ENCODE peak calls at places on chromosomes 11 and 22, in ten cellular contexts. One of them, this sample, is unnamed.

GRCh38 chr22:49271831-49272230 is 555.8 kb downstream of the BRD1 start:
- DNase-seq in fibroblast of the aortic adventitia: no peak
- DNase-seq in adrenal gland: no peak
- DNase-seq in KBM-7: no peak
- DNase-seq in HEK293T: no peak
- DNase-seq in uterus: no peak
- DNase-seq in fibroblast of the conjunctiva: no peak
- DNase-seq in IMR-90: no peak
- DNase-seq in nephron progenitor cell: no peak
- DNase-seq in HT1080: no peak
- DNase-seq in this sample: no peak

GRCh38 chr11:9906043-9906791 is 242.3 kb downstream of the SWAP70 start:
- DNase-seq in nephron progenitor cell: no peak
- DNase-seq in uterus: no peak
- DNase-seq in fibroblast of the conjunctiva: peak; percentile 93
- DNase-seq in KBM-7: no peak
- DNase-seq in adrenal gland: no peak
- DNase-seq in fibroblast of the aortic adventitia: peak; percentile 94
- DNase-seq in HEK293T: no peak
- DNase-seq in HT1080: peak; percentile 91
- DNase-seq in IMR-90: peak; percentile 94
- DNase-seq in this sample: no peak

GRCh38 chr11:45864041-45864440 is 16.8 kb downstream of the CRY2 start:
- DNase-seq in adrenal gland: no peak
- DNase-seq in fibroblast of the aortic adventitia: peak; percentile 82
- DNase-seq in IMR-90: peak; percentile 21
- DNase-seq in KBM-7: no peak
- DNase-seq in HEK293T: no peak
- DNase-seq in uterus: no peak
- DNase-seq in HT1080: no peak
- DNase-seq in fibroblast of the conjunctiva: no peak
- DNase-seq in nephron progenitor cell: no peak
- DNase-seq in this sample: no peak

GRCh38 chr11:10304495-10305261 is at the start of gene ADM:
- DNase-seq in nephron progenitor cell: peak; percentile 86
- DNase-seq in IMR-90: peak; percentile 93
- DNase-seq in adrenal gland: peak; percentile 96
- DNase-seq in fibroblast of the aortic adventitia: peak; percentile 93
- DNase-seq in fibroblast of the conjunctiva: peak; percentile 91
- DNase-seq in HEK293T: peak; percentile 84
- DNase-seq in HT1080: no peak
- DNase-seq in uterus: peak; percentile 91
- DNase-seq in KBM-7: peak; percentile 88
- DNase-seq in this sample: no peak

GRCh38 chr11:75004215-75004614 is 15.5 kb downstream of the NEU3 start:
- DNase-seq in fibroblast of the conjunctiva: no peak
- DNase-seq in adrenal gland: no peak
- DNase-seq in HEK293T: no peak
- DNase-seq in HT1080: no peak
- DNase-seq in uterus: no peak
- DNase-seq in IMR-90: no peak
- DNase-seq in KBM-7: no peak
- DNase-seq in nephron progenitor cell: no peak
- DNase-seq in fibroblast of the aortic adventitia: no peak
- DNase-seq in this sample: no peak

GRCh38 chr22:19886605-19887250 is 32.1 kb upstream of the GNB1L start:
- DNase-seq in KBM-7: peak; percentile 96
- DNase-seq in HT1080: peak; percentile 33
- DNase-seq in uterus: no peak
- DNase-seq in adrenal gland: no peak
- DNase-seq in fibroblast of the conjunctiva: no peak
- DNase-seq in fibroblast of the aortic adventitia: peak; percentile 38
- DNase-seq in nephron progenitor cell: no peak
- DNase-seq in HEK293T: no peak
- DNase-seq in IMR-90: peak; percentile 61
- DNase-seq in this sample: peak; percentile 99

GRCh38 chr11:16924826-16925494 is 89.3 kb downstream of the PLEKHA7 start:
- DNase-seq in HEK293T: peak; percentile 49
- DNase-seq in KBM-7: no peak
- DNase-seq in IMR-90: no peak
- DNase-seq in uterus: peak; percentile 23
- DNase-seq in adrenal gland: no peak
- DNase-seq in nephron progenitor cell: peak; percentile 50
- DNase-seq in fibroblast of the conjunctiva: peak; percentile 18
- DNase-seq in HT1080: peak; percentile 17
- DNase-seq in fibroblast of the aortic adventitia: peak; percentile 32
- DNase-seq in this sample: no peak

GRCh38 chr11:120577624-120578363 is 66.2 kb downstream of the GRIK4 start:
- DNase-seq in uterus: no peak
- DNase-seq in nephron progenitor cell: no peak
- DNase-seq in fibroblast of the conjunctiva: no peak
- DNase-seq in KBM-7: no peak
- DNase-seq in adrenal gland: no peak
- DNase-seq in fibroblast of the aortic adventitia: no peak
- DNase-seq in IMR-90: no peak
- DNase-seq in HEK293T: no peak
- DNase-seq in HT1080: no peak
- DNase-seq in this sample: no peak

GRCh38 chr11:82978422-82979099 is 77.0 kb downstream of the DDIAS start:
- DNase-seq in fibroblast of the aortic adventitia: peak; percentile 69
- DNase-seq in uterus: no peak
- DNase-seq in KBM-7: no peak
- DNase-seq in adrenal gland: no peak
- DNase-seq in fibroblast of the conjunctiva: peak; percentile 16
- DNase-seq in nephron progenitor cell: no peak
- DNase-seq in HEK293T: no peak
- DNase-seq in HT1080: peak; percentile 88
- DNase-seq in IMR-90: peak; percentile 90
- DNase-seq in this sample: no peak

This sample was measured in GF-D8.